ENCODE peak calls at places on chromosomes 7 and 10, in seven cellular contexts. B is mucosa of descending colon, X is psoas muscle, P is neural progenitor cell, Y is K562, A is lung, K is cardiac muscle cell. I is an unnamed sample.

GRCh38 chr7:36006656-36007229 is 146.3 kb upstream of the EEPD1 start:
- DNase-seq in K (no peak), B (no peak), Y (no peak), X (no peak), P (peak; percentile 21), A (no peak), I (no peak)

GRCh38 chr7:86913709-86914108 is 145.7 kb downstream of the ELAPOR2 start:
- DNase-seq in A (no peak), P (no peak), X (no peak), K (peak; percentile 60), B (no peak), Y (no peak), I (peak; percentile 72)

GRCh38 chr7:51085034-51085692 is 231.4 kb downstream of the COBL start:
- DNase-seq in Y (no peak), X (no peak), A (no peak), B (no peak), P (no peak), K (no peak), I (no peak)

GRCh38 chr7:92456241-92456640 is 9.0 kb downstream of the GATAD1 start:
- DNase-seq in K (no peak), A (no peak), P (no peak), X (no peak), Y (no peak), B (no peak), I (no peak)

GRCh38 chr10:22630229-22631174 is 83.9 kb downstream of the PIP4K2A start:
- DNase-seq in Y (peak; percentile 41), X (no peak), A (no peak), B (no peak), P (no peak), K (peak; percentile 67), I (no peak)

GRCh38 chr10:104903433-104903832 is 262.3 kb downstream of the SORCS3 start:
- DNase-seq in A (no peak), P (no peak), Y (no peak), K (no peak), B (no peak), X (no peak), I (no peak)

GRCh38 chr7:140402178-140402835 is 1.6 kb upstream of the RAB19 start:
- DNase-seq in P (no peak), B (no peak), Y (no peak), K (peak; percentile 73), X (no peak), A (no peak), I (peak; percentile 34)

GRCh38 chr10:129951251-129951808 is 12.7 kb downstream of the EBF3 start:
- DNase-seq in X (no peak), B (no peak), A (no peak), K (peak; percentile 70), Y (no peak), P (no peak), I (no peak)

GRCh38 chr10:123147635-123148413 is at the start of gene HMX2:
- DNase-seq in K (no peak), Y (no peak), B (peak; percentile 34), P (peak; percentile 89), X (no peak), A (no peak), I (no peak)

GRCh38 chr7:144937199-144937598 is 101.3 kb upstream of the TPK1 start:
- DNase-seq in A (no peak), K (no peak), Y (no peak), B (no peak), P (no peak), X (no peak), I (no peak)

GRCh38 chr10:6082496-6083395 is 6.1 kb upstream of the RBM17 start:
- DNase-seq in K (peak; percentile 44), A (no peak), X (peak; percentile 66), Y (no peak), B (no peak), P (no peak), I (no peak)

GRCh38 chr10:58754419-58755180 is 241.9 kb downstream of the BICC1 start:
- DNase-seq in Y (no peak), K (no peak), A (no peak), B (no peak), P (no peak), X (no peak), I (no peak)

GRCh38 chr7:41579961-41580935 is 122.6 kb downstream of the INHBA start:
- DNase-seq in A (no peak), Y (no peak), B (no peak), X (no peak), K (peak; percentile 76), P (no peak), I (peak; percentile 99)

GRCh38 chr7:39609084-39609461 is 14.3 kb upstream of the RALA start:
- DNase-seq in K (peak; percentile 72), P (no peak), B (no peak), A (no peak), Y (no peak), X (no peak), I (no peak)

GRCh38 chr7:66615699-66616098 is 13.0 kb upstream of the KCTD7 start:
- DNase-seq in B (no peak), K (no peak), X (no peak), Y (no peak), P (no peak), A (no peak), I (no peak)

DNA sequence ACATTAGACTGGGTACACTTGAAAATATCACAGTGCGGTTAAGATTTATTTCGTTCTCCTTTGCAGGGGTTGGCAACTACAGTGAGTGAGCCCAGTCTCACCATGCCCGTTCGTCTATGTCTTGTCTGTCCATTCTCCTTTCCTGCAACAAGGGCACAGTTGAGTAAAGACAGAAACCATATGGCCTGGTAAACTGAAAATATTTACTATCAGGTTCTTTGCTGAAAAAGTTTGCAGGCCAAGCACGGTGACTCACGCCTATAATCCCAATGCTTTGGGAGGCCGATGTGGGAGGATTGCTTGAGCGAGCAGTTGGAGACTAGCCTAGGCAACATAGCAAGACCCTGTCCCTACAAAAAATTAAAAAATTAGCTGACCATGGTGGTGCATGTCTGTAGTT is 11.4 kb upstream of the KCTD7 start:
- DNase-seq in A (no peak), K (peak; percentile 60), X (no peak), P (no peak), B (no peak), Y (no peak), I (no peak)
- TF ChIP-seq CTCF in A (no peak), K (no peak), X (no peak), P (no peak), B (no peak), Y (no peak), I (no peak)

GRCh38 chr10:24969732-24970330 is 17.4 kb upstream of the PRTFDC1 start:
- DNase-seq in X (no peak), P (no peak), Y (no peak), K (no peak), B (no peak), A (no peak), I (no peak)

GRCh38 chr10:24979685-24980084 is 27.3 kb upstream of the PRTFDC1 start:
- DNase-seq in B (no peak), A (no peak), K (no peak), P (no peak), X (no peak), Y (no peak), I (no peak)

GRCh38 chr10:24971374-24971773 is 19.0 kb upstream of the PRTFDC1 start:
- DNase-seq in X (no peak), P (no peak), B (no peak), Y (no peak), A (no peak), K (no peak), I (no peak)

GRCh38 chr10:24973163-24973562 is 20.8 kb upstream of the PRTFDC1 start:
- DNase-seq in K (no peak), X (no peak), Y (no peak), P (no peak), A (no peak), B (no peak), I (no peak)

GRCh38 chr10:24974978-24975377 is 22.6 kb upstream of the PRTFDC1 start:
- DNase-seq in P (peak; percentile 13), K (peak; percentile 97), Y (no peak), A (no peak), B (no peak), X (peak; percentile 77), I (peak; percentile 76)
- TF ChIP-seq CTCF in P (no peak), K (peak; percentile 36), Y (no peak), A (no peak), B (no peak), X (no peak), I (peak; percentile 46)

DNA sequence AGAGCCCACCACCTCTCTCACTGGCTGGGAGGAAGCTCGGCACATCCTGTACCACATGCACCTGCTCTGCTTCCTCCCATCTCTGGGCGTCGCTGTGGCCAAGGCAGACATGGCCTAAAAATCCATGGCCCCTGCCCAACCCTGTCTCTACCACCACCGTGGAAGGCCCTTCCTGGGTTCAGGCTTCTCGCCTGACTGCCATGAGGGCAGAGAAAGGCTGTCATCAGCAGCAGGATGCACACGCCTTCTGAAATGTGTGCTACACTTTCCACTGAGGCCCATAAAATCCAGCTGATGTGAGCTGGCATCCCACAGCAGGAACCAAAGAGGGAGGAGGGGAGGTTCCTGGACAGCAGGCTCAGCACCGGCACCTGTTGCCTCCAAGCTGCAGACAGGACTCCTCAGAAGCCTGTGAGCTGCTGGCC is 93.4 kb downstream of the PTPRN2 start:
- DNase-seq in A (no peak), K (no peak), X (no peak), Y (no peak), B (no peak), P (peak; percentile 50), I (no peak)
- TF ChIP-seq CTCF in A (no peak), K (no peak), X (no peak), Y (peak; percentile 62), B (no peak), P (peak; percentile 36), I (no peak)

GRCh38 chr10:121110369-121110768 is 259.2 kb downstream of the WDR11 start:
- DNase-seq in B (no peak), Y (no peak), X (no peak), A (no peak), K (no peak), P (no peak), I (no peak)

GRCh38 chr10:121115154-121115553 is 264.0 kb downstream of the WDR11 start:
- DNase-seq in A (no peak), B (no peak), P (no peak), Y (no peak), X (no peak), K (no peak), I (no peak)

GRCh38 chr10:121113906-121114305 is 262.7 kb downstream of the WDR11 start:
- DNase-seq in B (no peak), Y (no peak), P (no peak), K (no peak), A (no peak), X (no peak), I (no peak)

GRCh38 chr10:121113385-121113696 is 262.2 kb downstream of the WDR11 start:
- DNase-seq in P (no peak), Y (no peak), X (no peak), K (no peak), B (no peak), A (peak; percentile 73), I (no peak)

DNA sequence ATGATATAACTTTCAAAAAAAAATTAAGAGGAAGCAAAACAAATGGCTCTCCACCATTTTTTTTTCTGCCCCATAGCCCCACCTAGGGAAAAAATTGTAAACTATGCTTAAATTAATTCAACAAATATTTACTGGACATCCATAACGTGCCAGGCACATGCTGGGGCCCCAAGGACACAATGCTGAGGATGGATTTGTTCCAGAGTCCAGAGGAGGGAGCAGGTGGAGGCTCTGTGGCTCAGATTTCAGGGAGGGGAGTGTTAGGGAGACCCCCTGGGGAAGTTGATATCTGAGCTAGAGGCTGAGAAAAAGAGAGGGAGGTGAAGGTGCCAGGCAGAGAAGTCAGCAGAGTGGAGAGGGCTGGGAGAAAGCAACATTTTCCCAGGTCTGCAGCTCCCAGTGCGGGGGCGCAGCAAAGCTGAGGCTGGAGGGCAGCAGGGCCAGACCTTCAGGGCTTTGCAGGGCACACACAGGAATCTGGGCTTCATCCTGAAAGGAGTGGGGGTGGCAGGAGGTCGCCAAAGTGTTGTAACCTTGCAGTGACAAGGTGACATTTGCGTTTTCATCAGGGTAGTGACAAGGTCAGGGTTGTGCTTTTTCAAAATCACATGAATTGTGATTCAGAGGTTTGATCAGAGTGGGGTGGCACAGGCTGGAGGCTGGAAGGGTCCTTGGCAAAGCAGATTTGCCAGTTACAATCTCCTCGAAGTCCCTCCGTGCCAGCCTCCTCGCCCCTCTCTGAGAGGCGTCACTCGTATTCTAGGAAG is 261.6 kb downstream of the WDR11 start:
- DNase-seq in P (peak; percentile 61), K (peak; percentile 32), X (no peak), B (no peak), Y (no peak), A (no peak), I (no peak)
- TF ChIP-seq CTCF in P (no peak), K (peak; percentile 9), X (no peak), B (no peak), Y (no peak), A (no peak), I (no peak)

I was measured in BJ.